ENCODE peak calls at places on chromosomes 13 and 19, in five cellular contexts. W is SK-N-MC, V is GM12878, M is fibroblast of lung, P is PC-9. Q is an unnamed sample.

GRCh38 chr19:6744381-6745288 is 5.2 kb downstream of the TRIP10 start:
- DNase-seq in W (no peak), V (no peak), M (peak), P (peak), Q (peak)

GRCh38 chr19:18798384-18799352 is 7.6 kb upstream of the COMP start:
- DNase-seq in W (no peak), V (no peak), M (no peak), P (peak), Q (no peak)

GRCh38 chr19:54275951-54276350 is 5.0 kb downstream of the LILRB2 start:
- DNase-seq in W (no peak), V (no peak), M (no peak), P (no peak), Q (no peak)

GRCh38 chr19:48945415-48945814 is 9.3 kb upstream of the BAX start:
- DNase-seq in W (no peak), V (no peak), M (no peak), P (no peak), Q (no peak)

GRCh38 chr13:72648513-72649065 is 78.8 kb downstream of the MZT1 start:
- DNase-seq in W (no peak), V (no peak), M (no peak), P (no peak), Q (no peak)

GRCh38 chr19:35363711-35364425 is 5.6 kb downstream of the FFAR3 start:
- DNase-seq in W (no peak), V (no peak), M (no peak), P (no peak), Q (no peak)

GRCh38 chr19:8192227-8192820 is 16.8 kb upstream of the CERS4 start:
- DNase-seq in W (no peak), V (no peak), M (no peak), P (no peak), Q (no peak)

GRCh38 chr13:110850840-110851239 is 64.0 kb downstream of the ANKRD10 start:
- DNase-seq in W (no peak), V (no peak), M (no peak), P (no peak), Q (no peak)

GRCh38 chr13:112346173-112346898 is 29.8 kb upstream of the SPACA7 start:
- DNase-seq in W (peak), V (no peak), M (no peak), P (no peak), Q (no peak)

GRCh38 chr19:54426291-54426918 is 11.1 kb downstream of the TTYH1 start:
- DNase-seq in W (no peak), V (no peak), M (no peak), P (peak), Q (no peak)

GRCh38 chr19:31725051-31725450 is 375.8 kb upstream of the TSHZ3 start:
- DNase-seq in W (no peak), V (no peak), M (peak), P (no peak), Q (peak)

GRCh38 chr13:70125693-70126092 is 17.4 kb upstream of the KLHL1 start:
- DNase-seq in W (no peak), V (no peak), M (no peak), P (no peak), Q (no peak)

GRCh38 chr13:41133951-41134350 is 1.3 kb upstream of the KBTBD6 start:
- DNase-seq in W (no peak), V (no peak), M (no peak), P (no peak), Q (no peak)

GRCh38 chr13:23378009-23378632 is 55.4 kb downstream of the SACS start:
- DNase-seq in W (no peak), V (peak), M (peak), P (no peak), Q (peak)

GRCh38 chr19:1079566-1080111 is 12.7 kb downstream of the ARHGAP45 start:
- DNase-seq in W (no peak), V (no peak), M (no peak), P (no peak), Q (no peak)

GRCh38 chr13:93227906-93228801 is 1.5 kb downstream of the GPC6 start:
- DNase-seq in W (peak), V (no peak), M (peak), P (no peak), Q (peak)

GRCh38 chr19:23415034-23415433 is 19.8 kb upstream of the ZNF91 start:
- DNase-seq in W (no peak), V (no peak), M (no peak), P (no peak), Q (no peak)

GRCh38 chr19:49338691-49339363 is 3.6 kb downstream of the CD37 start:
- DNase-seq in W (no peak), V (no peak), M (peak), P (no peak), Q (peak)

GRCh38 chr13:99980201-99981114 is 1.1 kb upstream of the ZIC2 start:
- DNase-seq in W (no peak), V (no peak), M (peak), P (peak), Q (peak)

GRCh38 chr19:33622809-33623511 is 1.2 kb downstream of the CHST8 start:
- DNase-seq in W (no peak), V (no peak), M (no peak), P (no peak), Q (no peak)
- TF ChIP-seq EZH2 in W (no peak), V (no peak), M (peak), P (no peak), Q (peak)

GRCh38 chr13:90719452-90719851 is 628.0 kb upstream of the MIR17HG start:
- DNase-seq in W (no peak), V (no peak), M (peak), P (no peak), Q (no peak)
- TF ChIP-seq EZH2 in W (no peak), V (no peak), M (no peak), P (no peak), Q (no peak)

GRCh38 chr19:13022111-13022858 is 27.0 kb downstream of the NFIX start:
- DNase-seq in W (no peak), V (no peak), M (peak), P (no peak), Q (peak)
- TF ChIP-seq EZH2 in W (no peak), V (no peak), M (no peak), P (no peak), Q (no peak)

GRCh38 chr13:102799544-102800144 is 725 bp downstream of the BIVM start:
- DNase-seq in W (no peak), V (no peak), M (peak), P (no peak), Q (peak)
- TF ChIP-seq EZH2 in W (no peak), V (no peak), M (no peak), P (no peak), Q (no peak)

DNA sequence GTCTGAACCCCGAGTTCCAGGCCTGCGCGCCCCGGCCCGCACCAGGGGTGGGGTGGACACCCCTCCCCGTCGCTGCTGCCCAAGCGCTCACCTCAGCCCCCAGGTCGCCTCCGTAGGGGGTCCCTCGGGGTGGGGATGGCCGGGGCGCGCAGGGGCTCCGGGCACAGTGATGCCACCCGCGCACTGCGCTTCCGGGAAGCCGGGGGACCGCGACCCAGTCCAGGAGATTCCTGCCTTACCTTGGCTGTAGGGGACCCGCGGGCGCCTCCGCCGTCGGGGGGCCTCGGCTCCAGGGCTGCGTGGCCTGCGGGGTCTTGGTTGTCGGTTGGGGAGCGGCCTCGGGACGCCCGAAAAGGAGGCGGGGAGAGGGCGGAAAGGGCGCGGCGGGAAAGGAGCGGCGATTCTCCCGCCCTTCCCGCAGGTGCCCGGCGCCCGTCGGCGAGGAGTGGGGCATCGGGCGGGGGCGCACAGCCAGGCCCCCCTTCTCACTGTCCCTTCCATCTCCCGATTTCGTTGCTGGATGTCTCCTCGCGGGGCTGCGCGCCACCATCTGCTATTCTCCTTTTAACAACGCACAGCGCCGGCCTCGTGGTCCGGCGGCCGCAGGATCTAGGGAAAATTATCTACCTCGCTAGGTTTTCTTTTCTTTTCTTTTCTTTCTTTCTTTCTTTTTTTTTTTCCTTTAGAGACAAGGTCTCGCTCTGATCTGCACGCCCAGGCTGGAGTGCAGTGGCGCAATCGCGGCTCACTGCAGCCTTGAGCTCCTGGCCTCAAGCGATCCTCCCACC is at the start of gene KEAP1:
- DNase-seq in W (no peak), V (no peak), M (peak), P (no peak), Q (no peak)
- TF ChIP-seq EZH2 in W (no peak), V (no peak), M (no peak), P (no peak), Q (no peak)

DNA sequence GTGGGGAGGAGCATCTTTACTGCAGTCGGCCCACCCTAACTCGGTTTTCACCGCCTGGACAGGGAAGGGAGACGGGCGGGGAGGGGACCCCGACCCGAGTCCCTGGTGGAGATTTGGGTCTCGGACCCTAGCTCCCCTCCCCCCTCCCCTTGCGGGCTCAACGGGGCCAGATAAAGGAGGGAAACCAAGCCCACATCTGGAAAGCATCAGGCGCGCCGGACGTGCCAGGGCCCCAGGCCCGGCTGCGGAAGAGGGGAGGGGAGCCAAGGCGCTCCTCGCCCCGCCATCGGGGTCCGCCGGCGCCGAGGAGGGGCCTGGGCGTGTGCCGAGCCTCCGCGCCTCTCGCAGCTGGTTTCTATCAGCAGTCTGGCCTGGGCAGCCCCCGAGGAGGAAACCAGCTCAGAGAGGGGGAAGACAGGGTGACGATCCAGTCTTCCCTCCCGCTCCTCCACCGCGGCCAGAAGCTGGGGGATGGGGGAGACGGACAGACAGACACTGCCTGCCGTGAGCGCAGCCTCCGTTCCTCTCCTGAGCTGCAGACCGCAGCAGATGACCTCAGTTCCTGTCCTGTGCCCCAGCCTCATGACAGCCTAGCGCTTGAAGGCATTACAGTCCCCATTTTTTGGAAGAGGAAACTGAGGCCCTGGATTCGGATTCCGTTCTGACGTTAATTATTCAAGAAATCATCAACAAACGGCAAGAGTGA is 3.5 kb upstream of the GNG8 start:
- DNase-seq in W (no peak), V (no peak), M (peak), P (no peak), Q (peak)
- TF ChIP-seq EZH2 in W (no peak), V (no peak), M (no peak), P (no peak), Q (peak)

GRCh38 chr19:12791345-12792047 is at the start of gene JUNB:
- DNase-seq in W (no peak), V (peak), M (peak), P (peak), Q (peak)
- TF ChIP-seq EZH2 in W (no peak), V (no peak), M (no peak), P (no peak), Q (no peak)

GRCh38 chr19:43928820-43929219 is 6.3 kb downstream of the ZNF45 start:
- DNase-seq in W (no peak), V (no peak), M (no peak), P (no peak), Q (no peak)

GRCh38 chr19:43923875-43924274 is 11.2 kb downstream of the ZNF45 start:
- DNase-seq in W (no peak), V (no peak), M (no peak), P (no peak), Q (no peak)
- TF ChIP-seq EZH2 in W (no peak), V (no peak), M (no peak), P (no peak), Q (no peak)

DNA sequence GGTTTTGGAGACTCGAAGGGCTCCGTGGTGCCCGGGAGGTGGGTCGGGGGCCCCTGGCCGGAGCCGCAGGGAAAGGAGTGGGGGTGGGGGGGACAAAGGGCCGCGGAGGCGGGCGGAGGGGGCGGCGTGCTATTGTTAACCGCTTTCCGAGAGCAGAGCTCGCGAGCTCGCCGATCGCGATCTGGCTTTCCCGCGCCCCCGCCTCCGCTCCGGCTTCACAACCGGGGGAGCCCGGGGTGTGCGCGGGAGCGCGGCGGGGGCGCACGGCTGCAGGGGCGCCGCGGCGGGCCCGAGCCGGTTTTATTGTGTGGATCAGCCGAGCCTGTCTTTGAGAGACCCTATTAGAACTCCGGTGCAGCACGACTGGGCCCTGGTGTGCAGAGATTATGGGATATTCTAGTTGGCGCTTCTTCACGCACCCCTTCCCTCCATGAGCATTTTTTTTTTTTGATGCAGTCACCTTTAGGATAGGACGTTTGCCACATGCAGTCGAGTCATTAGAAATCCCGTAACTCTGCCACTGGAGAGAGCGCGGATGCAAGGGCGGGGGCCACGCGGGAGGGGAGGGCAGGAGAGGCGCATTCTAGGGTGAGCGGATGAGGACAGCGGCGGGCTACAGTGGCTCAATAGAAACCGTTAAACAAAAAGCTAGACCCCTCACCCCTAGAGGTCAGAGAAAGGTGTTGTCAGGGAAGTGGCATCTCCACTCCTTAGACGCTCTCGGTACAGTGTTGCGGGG is 3.6 kb downstream of the FGF9 start:
- DNase-seq in W (no peak), V (no peak), M (no peak), P (no peak), Q (no peak)
- TF ChIP-seq EZH2 in W (no peak), V (no peak), M (peak), P (no peak), Q (no peak)

GRCh38 chr19:17026706-17027427 is at the start of gene CPAMD8:
- DNase-seq in W (no peak), V (no peak), M (no peak), P (no peak), Q (no peak)

GRCh38 chr19:17025361-17025760 is 1.2 kb downstream of the CPAMD8 start:
- DNase-seq in W (no peak), V (no peak), M (no peak), P (peak), Q (no peak)

GRCh38 chr19:17023805-17024204 is 2.8 kb downstream of the CPAMD8 start:
- DNase-seq in W (no peak), V (no peak), M (no peak), P (no peak), Q (no peak)

GRCh38 chr19:17027428-17027816 is 812 bp upstream of the CPAMD8 start:
- DNase-seq in W (no peak), V (no peak), M (no peak), P (no peak), Q (no peak)

DNA sequence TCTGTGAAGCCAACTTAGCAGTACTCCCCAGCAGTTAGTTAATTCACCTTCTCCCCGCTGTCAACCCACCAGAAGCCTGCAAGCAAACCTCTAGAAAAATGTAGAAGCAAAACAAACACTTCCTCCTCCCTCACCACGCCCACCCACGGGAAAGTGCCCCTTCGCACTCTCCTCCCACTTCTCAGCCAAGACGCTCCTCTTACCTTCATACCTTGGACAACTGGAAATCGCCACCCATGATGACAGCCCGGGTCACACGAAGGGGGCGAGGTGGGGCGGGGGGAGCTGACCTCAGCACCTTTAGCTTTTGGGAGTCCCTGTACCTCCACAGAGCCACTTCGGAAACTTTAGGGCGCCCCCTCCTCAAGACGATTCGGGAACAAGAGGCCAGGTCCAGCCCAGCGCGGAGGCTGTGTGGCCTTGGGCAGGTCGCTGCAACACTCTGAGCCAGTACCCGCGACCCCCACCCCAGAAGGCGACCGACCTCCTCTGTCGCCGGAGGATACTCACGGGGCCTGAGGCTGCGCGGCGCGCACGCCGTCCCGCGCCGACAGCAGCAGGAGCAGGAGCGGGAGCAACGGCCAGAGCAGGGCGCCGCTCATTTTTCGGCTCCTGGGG is 460 bp downstream of the CPAMD8 start:
- DNase-seq in W (no peak), V (no peak), M (no peak), P (peak), Q (no peak)
- TF ChIP-seq EZH2 in W (no peak), V (no peak), M (peak), P (no peak), Q (peak)

Q was measured in astrocyte.